ENCODE peak calls at places on chromosomes 16 and 17, in ten cellular contexts. B, Z, S, Q, N, W, I, V, H and L are unnamed samples.

GRCh38 chr16:46649571-46649970 is 28.4 kb upstream of the SHCBP1 start:
- DNase-seq in B (no peak), Z (no peak), S (no peak), Q (no peak), N (no peak), W (no peak), I (no peak), V (no peak), H (no peak), L (no peak)

GRCh38 chr16:84905965-84906460 is 86.2 kb downstream of the CRISPLD2 start:
- DNase-seq in B (no peak), Z (peak), S (peak), Q (no peak), N (no peak), W (no peak), I (no peak), V (no peak), H (no peak), L (no peak)

GRCh38 chr16:50279142-50279865 is 13.0 kb downstream of the ADCY7 start:
- DNase-seq in B (peak), Z (no peak), S (no peak), Q (no peak), N (no peak), W (no peak), I (no peak), V (no peak), H (no peak), L (no peak)

GRCh38 chr16:58346831-58347371 is 45.4 kb upstream of the GINS3 start:
- DNase-seq in B (no peak), Z (peak), S (peak), Q (no peak), N (no peak), W (no peak), I (no peak), V (no peak), H (no peak), L (no peak)

GRCh38 chr17:6510321-6511023 is 45.9 kb downstream of the PITPNM3 start:
- DNase-seq in B (no peak), Z (no peak), S (no peak), Q (no peak), N (no peak), W (no peak), I (no peak), V (no peak), H (no peak), L (no peak)

GRCh38 chr17:29546085-29546484 is 20.8 kb downstream of the ABHD15 start:
- DNase-seq in B (no peak), Z (no peak), S (no peak), Q (no peak), N (no peak), W (no peak), I (no peak), V (no peak), H (no peak), L (no peak)

GRCh38 chr17:38598536-38598935 is 7.2 kb downstream of the SRCIN1 start:
- DNase-seq in B (no peak), Z (peak), S (peak), Q (no peak), N (peak), W (no peak), I (peak), V (peak), H (peak), L (peak)

GRCh38 chr17:65824901-65825300 is 263.5 kb upstream of the AXIN2 start:
- DNase-seq in B (no peak), Z (no peak), S (no peak), Q (no peak), N (no peak), W (no peak), I (no peak), V (no peak), H (no peak), L (no peak)

GRCh38 chr17:67696853-67697505 is 20.8 kb upstream of the NOL11 start:
- DNase-seq in B (no peak), Z (peak), S (no peak), Q (no peak), N (no peak), W (no peak), I (no peak), V (no peak), H (no peak), L (no peak)

GRCh38 chr17:66415366-66416206 is 113.2 kb downstream of the PRKCA start:
- DNase-seq in B (no peak), Z (peak), S (no peak), Q (no peak), N (no peak), W (no peak), I (peak), V (no peak), H (peak), L (no peak)

GRCh38 chr16:83967838-83968482 is at the start of gene NECAB2:
- DNase-seq in B (peak), Z (peak), S (no peak), Q (no peak), N (peak), W (no peak), I (peak), V (peak), H (peak), L (peak)

GRCh38 chr16:85104821-85105391 is 7.4 kb downstream of the CIBAR2 start:
- DNase-seq in B (no peak), Z (no peak), S (no peak), Q (peak), N (peak), W (peak), I (no peak), V (no peak), H (no peak), L (no peak)

GRCh38 chr17:29982991-29983390 is 41.6 kb downstream of the EFCAB5 start:
- DNase-seq in B (no peak), Z (no peak), S (no peak), Q (no peak), N (no peak), W (no peak), I (no peak), V (no peak), H (no peak), L (no peak)

GRCh38 chr17:47813512-47814031 is 8.0 kb downstream of the OSBPL7 start:
- DNase-seq in B (peak), Z (no peak), S (no peak), Q (no peak), N (no peak), W (no peak), I (no peak), V (no peak), H (no peak), L (no peak)

GRCh38 chr16:81081007-81081406 is 4.0 kb upstream of the C16orf46 start:
- DNase-seq in B (no peak), Z (no peak), S (no peak), Q (no peak), N (no peak), W (no peak), I (no peak), V (no peak), H (no peak), L (no peak)

GRCh38 chr16:88570691-88571092 is 489 bp downstream of the ZC3H18 start:
- DNase-seq in B (no peak), Z (no peak), S (no peak), Q (no peak), N (peak), W (no peak), I (peak), V (peak), H (peak), L (no peak)

GRCh38 chr17:28907709-28908475 is 5.0 kb upstream of the DHRS13 start:
- DNase-seq in B (no peak), Z (no peak), S (no peak), Q (no peak), N (no peak), W (no peak), I (no peak), V (no peak), H (no peak), L (no peak)

GRCh38 chr17:27797390-27798091 is 2.8 kb downstream of the NOS2 start:
- DNase-seq in B (no peak), Z (no peak), S (no peak), Q (no peak), N (no peak), W (no peak), I (peak), V (no peak), H (no peak), L (no peak)

GRCh38 chr16:31200821-31201510 is 1.6 kb downstream of the PYCARD start:
- DNase-seq in B (peak), Z (no peak), S (no peak), Q (peak), N (peak), W (peak), I (no peak), V (no peak), H (no peak), L (no peak)

GRCh38 chr17:40452074-40452787 is 9.0 kb downstream of the IGFBP4 start:
- DNase-seq in B (peak), Z (peak), S (no peak), Q (no peak), N (no peak), W (no peak), I (no peak), V (no peak), H (no peak), L (no peak)

GRCh38 chr16:85514295-85514600 is 98.9 kb upstream of the GSE1 start:
- DNase-seq in B (peak), Z (no peak), S (no peak), Q (no peak), N (no peak), W (no peak), I (no peak), V (no peak), H (no peak), L (no peak)

GRCh38 chr16:57621521-57622268 is 6.7 kb upstream of the ADGRG1 start:
- DNase-seq in B (peak), Z (no peak), S (no peak), Q (no peak), N (no peak), W (no peak), I (no peak), V (no peak), H (no peak), L (no peak)

GRCh38 chr16:28495098-28495793 is 803 bp downstream of the APOBR start:
- DNase-seq in B (no peak), Z (no peak), S (no peak), Q (no peak), N (no peak), W (no peak), I (no peak), V (no peak), H (no peak), L (no peak)